ENCODE peak calls at places on chromosomes 4 and X, in eight cellular contexts. C is colonic mucosa, K is AG04449, W is uterus, M is upper lobe of right lung, V is cardiac fibroblast, U is suprapubic skin, Z is nephron progenitor cell. G is an unnamed sample.

GRCh38 chrX:57172544-57172943 is 35.3 kb upstream of the SPIN2A start:
- DNase-seq in U (no peak), C (no peak), M (no peak), W (no peak), K (no peak), Z (no peak), V (no peak), G (no peak)

GRCh38 chr4:76200771-76201224 is 12.8 kb downstream of the SCARB2 start:
- DNase-seq in V (no peak), K (no peak), U (no peak), M (no peak), Z (no peak), W (no peak), C (peak; percentile 81), G (no peak)

GRCh38 chr4:11232004-11232403 is 196.7 kb downstream of the HS3ST1 start:
- DNase-seq in K (no peak), M (no peak), Z (no peak), C (no peak), W (no peak), V (peak; percentile 26), U (no peak), G (no peak)

GRCh38 chr4:61992351-61992750 is 792.2 kb downstream of the ADGRL3 start:
- DNase-seq in Z (no peak), C (no peak), V (no peak), U (no peak), M (no peak), K (no peak), W (no peak), G (no peak)

GRCh38 chrX:34365482-34365881 is 233.4 kb upstream of the FAM47A start:
- DNase-seq in W (no peak), M (no peak), C (no peak), V (peak; percentile 59), Z (peak; percentile 8), U (no peak), K (no peak), G (no peak)

GRCh38 chr4:21517460-21517859 is 431.1 kb downstream of the KCNIP4 start:
- DNase-seq in K (no peak), C (no peak), U (no peak), W (no peak), V (no peak), Z (no peak), M (no peak), G (no peak)

GRCh38 chr4:80361329-80361900 is 25.9 kb downstream of the CFAP299 start:
- DNase-seq in U (no peak), M (no peak), C (no peak), V (peak; percentile 34), Z (no peak), K (no peak), W (no peak), G (no peak)

GRCh38 chr4:22987861-22988260 is 295.1 kb downstream of the GBA3 start:
- DNase-seq in U (no peak), V (no peak), C (no peak), M (no peak), W (no peak), K (peak; percentile 73), Z (no peak), G (no peak)

GRCh38 chrX:153643431-153644351 is 3.3 kb upstream of the DUSP9 start:
- DNase-seq in Z (peak; percentile 56), C (peak; percentile 12), U (no peak), K (no peak), W (peak; percentile 7), V (no peak), M (peak; percentile 43), G (peak; percentile 68)
- TF ChIP-seq CTCF in Z (no peak), C (no peak), U (no peak), K (no peak), W (no peak), V (no peak), M (no peak), G (peak; percentile 20)

DNA sequence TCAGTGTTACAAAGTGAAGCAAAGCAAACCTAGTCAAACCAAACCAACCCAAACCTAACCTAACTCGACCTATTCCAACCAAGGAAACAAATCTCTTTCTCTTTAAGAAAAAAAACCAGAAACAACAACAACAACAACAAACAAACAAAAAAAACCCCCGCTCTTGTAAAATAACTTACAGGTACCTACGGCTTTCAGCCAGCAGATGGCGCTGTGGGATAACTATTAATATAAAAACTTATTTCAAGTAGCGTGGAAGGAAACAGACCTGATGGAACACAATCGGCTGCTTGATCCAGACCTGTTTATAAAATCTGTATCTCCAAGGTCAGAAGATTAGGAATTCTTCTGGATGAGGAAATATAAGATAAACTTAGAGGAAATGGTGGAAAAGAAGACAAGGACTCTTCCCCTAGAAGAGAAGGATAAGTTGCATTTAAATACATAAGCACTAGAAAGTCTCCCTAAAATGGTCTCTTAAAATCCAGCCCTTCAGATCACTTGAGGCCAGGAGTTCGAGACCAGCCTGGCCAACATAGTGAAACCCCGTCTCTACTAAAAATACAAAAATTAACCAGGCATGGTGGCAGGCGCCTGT is 34.4 kb upstream of the CDKL5 start:
- DNase-seq in U (peak; percentile 77), Z (peak; percentile 70), V (peak; percentile 65), W (peak; percentile 71), M (peak; percentile 65), K (no peak), C (peak; percentile 70), G (peak; percentile 28)
- TF ChIP-seq CTCF in U (peak; percentile 68), Z (peak; percentile 67), V (peak; percentile 35), W (peak; percentile 80), M (peak; percentile 68), K (peak; percentile 9), C (peak; percentile 79), G (no peak)

GRCh38 chr4:177033130-177033529 is 240.4 kb upstream of the VEGFC start:
- DNase-seq in Z (no peak), U (no peak), V (no peak), C (no peak), W (no peak), K (no peak), M (no peak), G (no peak)
- TF ChIP-seq CTCF in Z (no peak), U (no peak), V (no peak), C (no peak), W (no peak), K (no peak), M (no peak), G (no peak)

GRCh38 chrX:372856-373640 is 13.7 kb downstream of the PPP2R3B start:
- DNase-seq in W (no peak), C (no peak), Z (no peak), M (no peak), V (peak; percentile 15), U (no peak), K (no peak), G (peak; percentile 26)

GRCh38 chrX:375181-376036 is 11.3 kb downstream of the PPP2R3B start:
- DNase-seq in C (no peak), U (no peak), Z (no peak), V (no peak), W (no peak), M (no peak), K (no peak), G (no peak)

GRCh38 chrX:374566-374965 is 12.1 kb downstream of the PPP2R3B start:
- DNase-seq in U (no peak), M (no peak), C (no peak), Z (peak; percentile 38), W (no peak), V (no peak), K (no peak), G (peak; percentile 29)

GRCh38 chrX:371907-372306 is 14.8 kb downstream of the PPP2R3B start:
- DNase-seq in K (no peak), M (no peak), U (no peak), Z (no peak), W (no peak), V (no peak), C (no peak), G (peak; percentile 24)

GRCh38 chrX:373641-374471 is 12.9 kb downstream of the PPP2R3B start:
- DNase-seq in Z (peak; percentile 69), K (no peak), M (no peak), C (no peak), V (peak; percentile 2), U (no peak), W (no peak), G (peak; percentile 51)
- TF ChIP-seq CTCF in Z (no peak), K (no peak), M (no peak), C (no peak), V (no peak), U (no peak), W (no peak), G (no peak)

DNA sequence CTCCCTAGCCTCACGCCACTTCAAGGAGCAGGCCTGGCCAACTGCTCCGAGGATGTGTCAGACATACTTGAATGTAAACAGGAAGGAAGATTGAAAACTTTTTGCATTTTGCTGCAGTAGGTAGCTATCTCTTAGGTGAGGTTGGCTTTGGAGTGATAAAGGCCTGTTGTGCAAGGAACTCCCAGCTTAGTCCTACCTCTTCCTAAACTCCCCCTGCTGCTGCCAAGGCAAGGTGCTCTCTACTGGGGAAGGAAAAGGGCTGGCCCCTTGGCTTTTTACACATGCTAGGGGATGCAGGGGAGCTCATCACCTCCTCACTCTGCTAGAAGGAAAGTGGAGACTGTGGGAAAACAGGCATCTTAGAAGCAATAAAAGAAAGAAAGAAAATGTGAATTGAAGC is 10.7 kb upstream of the BRS3 start:
- DNase-seq in Z (no peak), U (no peak), M (no peak), W (no peak), K (no peak), V (no peak), C (no peak), G (no peak)
- TF ChIP-seq CTCF in Z (no peak), U (no peak), M (no peak), W (no peak), K (no peak), V (no peak), C (no peak), G (no peak)

GRCh38 chr4:874071-874470 is 48.1 kb upstream of the CPLX1 start:
- DNase-seq in U (no peak), M (no peak), K (peak; percentile 1), Z (no peak), W (no peak), C (no peak), V (no peak), G (no peak)
- TF ChIP-seq CTCF in U (no peak), M (no peak), K (no peak), Z (no peak), W (no peak), C (no peak), V (no peak), G (no peak)

GRCh38 chr4:65028592-65028991 is 619.3 kb upstream of the TECRL start:
- DNase-seq in K (no peak), Z (no peak), M (no peak), V (no peak), W (no peak), C (no peak), U (no peak), G (no peak)

GRCh38 chr4:65033899-65034298 is 624.6 kb upstream of the TECRL start:
- DNase-seq in C (no peak), W (no peak), Z (no peak), V (no peak), U (no peak), M (no peak), K (no peak), G (no peak)
- TF ChIP-seq CTCF in C (no peak), W (no peak), Z (no peak), V (no peak), U (no peak), M (no peak), K (no peak), G (no peak)